ENCODE peak calls at places on chromosomes 13 and 19, in four cellular contexts. V, Q, D and E are unnamed samples.

GRCh38 chr19:21023901-21024300 is 3.4 kb downstream of the ZNF430 start:
- DNase-seq in Q (no peak), D (no peak), V (no peak), E (peak)

GRCh38 chr13:36382030-36382429 is 35.8 kb upstream of the SPART start:
- DNase-seq in V (no peak), Q (no peak), D (no peak), E (no peak)

GRCh38 chr13:34114581-34114980 is 296.6 kb downstream of the RFC3 start:
- DNase-seq in Q (no peak), D (no peak), V (no peak), E (no peak)

GRCh38 chr19:5968431-5969373 is 9.2 kb downstream of the RANBP3 start:
- DNase-seq in Q (no peak), D (no peak), V (no peak), E (no peak)

GRCh38 chr19:10288662-10289166 is 1.0 kb upstream of the ICAM5 start:
- DNase-seq in V (peak), Q (peak), D (no peak), E (peak)

GRCh38 chr19:29211562-29212416 is 1.2 kb downstream of the UQCRFS1 start:
- DNase-seq in V (no peak), D (no peak), Q (no peak), E (peak)

GRCh38 chr13:29884671-29885424 is 34.4 kb upstream of the UBL3 start:
- DNase-seq in V (no peak), D (no peak), Q (no peak), E (no peak)

GRCh38 chr13:34594507-34594906 is 347.6 kb upstream of the NBEA start:
- DNase-seq in D (no peak), V (no peak), Q (no peak), E (no peak)

GRCh38 chr19:51168571-51169282 is 26.6 kb downstream of the SIGLEC7 start:
- DNase-seq in Q (no peak), D (no peak), V (no peak), E (no peak)

GRCh38 chr19:44757057-44757734 is 8.7 kb downstream of the BCL3 start:
- DNase-seq in V (no peak), D (no peak), Q (no peak), E (peak)

GRCh38 chr19:3785464-3785937 is 680 bp downstream of the MATK start:
- DNase-seq in V (no peak), Q (peak), D (no peak), E (no peak)